ENCODE peak calls at places on chromosomes 13 and 19, in five cellular contexts. R is cardiac muscle cell, J is RWPE1, A is breast epithelium, M is GM13976. K is an unnamed sample.

GRCh38 chr19:4365341-4365740 is 22.0 kb downstream of the MPND start:
- DNase-seq in A (no peak), R (no peak), M (no peak), J (no peak), K (no peak)

GRCh38 chr13:45932611-45933182 is 81.1 kb upstream of the SIAH3 start:
- DNase-seq in M (no peak), R (no peak), A (no peak), J (no peak), K (peak)

GRCh38 chr13:109026266-109026665 is 396.9 kb downstream of the MYO16 start:
- DNase-seq in R (no peak), J (no peak), A (no peak), M (no peak), K (no peak)

GRCh38 chr13:100339411-100339935 is 249.1 kb downstream of the GGACT start:
- DNase-seq in M (no peak), A (no peak), J (no peak), R (no peak), K (no peak)

GRCh38 chr13:70960841-70961443 is 852.7 kb upstream of the KLHL1 start:
- DNase-seq in R (peak), A (no peak), M (peak), J (no peak), K (no peak)

GRCh38 chr19:1045247-1045603 is 5.3 kb downstream of the ABCA7 start:
- DNase-seq in J (no peak), R (no peak), A (no peak), M (peak), K (no peak)

GRCh38 chr13:30266751-30267150 is 40.6 kb downstream of the KATNAL1 start:
- DNase-seq in R (no peak), J (no peak), M (no peak), A (no peak), K (no peak)

GRCh38 chr13:31556376-31556775 is 182.9 kb upstream of the RXFP2 start:
- DNase-seq in M (no peak), R (no peak), J (no peak), A (no peak), K (no peak)

GRCh38 chr19:15304140-15304705 is 28.1 kb downstream of the BRD4 start:
- DNase-seq in R (no peak), A (no peak), M (no peak), J (no peak), K (no peak)

GRCh38 chr19:55406869-55407624 is 541 bp downstream of the UBE2S start:
- DNase-seq in M (peak), R (peak), J (peak), A (no peak), K (no peak)

GRCh38 chr19:36136975-36137686 is 2.7 kb upstream of the CAPNS1 start:
- DNase-seq in M (peak), A (peak), J (peak), R (peak), K (no peak)

GRCh38 chr13:33744589-33745369 is 73.2 kb upstream of the RFC3 start:
- DNase-seq in J (no peak), A (peak), M (no peak), R (peak), K (no peak)

GRCh38 chr13:110388141-110388943 is 81.3 kb downstream of the COL4A2 start:
- DNase-seq in J (no peak), R (peak), A (peak), M (no peak), K (no peak)

GRCh38 chr19:1074512-1075283 is 7.7 kb downstream of the ARHGAP45 start:
- DNase-seq in J (peak), M (peak), A (peak), R (no peak), K (peak)

GRCh38 chr13:112346173-112346898 is 29.8 kb upstream of the SPACA7 start:
- DNase-seq in M (no peak), J (no peak), R (no peak), A (no peak), K (no peak)

GRCh38 chr13:102289606-102290005 is 112.2 kb downstream of the FGF14 start:
- DNase-seq in M (no peak), R (no peak), A (no peak), J (peak), K (no peak)

GRCh38 chr13:92886535-92887098 is 340.0 kb upstream of the GPC6 start:
- DNase-seq in J (no peak), M (no peak), A (no peak), R (no peak), K (no peak)

GRCh38 chr13:59326717-59327116 is 837.0 kb downstream of the DIAPH3 start:
- DNase-seq in M (no peak), A (no peak), J (no peak), R (no peak), K (no peak)
- TF ChIP-seq CTCF in M (no peak), A (no peak), J (no peak), R (no peak), K (no peak)

DNA sequence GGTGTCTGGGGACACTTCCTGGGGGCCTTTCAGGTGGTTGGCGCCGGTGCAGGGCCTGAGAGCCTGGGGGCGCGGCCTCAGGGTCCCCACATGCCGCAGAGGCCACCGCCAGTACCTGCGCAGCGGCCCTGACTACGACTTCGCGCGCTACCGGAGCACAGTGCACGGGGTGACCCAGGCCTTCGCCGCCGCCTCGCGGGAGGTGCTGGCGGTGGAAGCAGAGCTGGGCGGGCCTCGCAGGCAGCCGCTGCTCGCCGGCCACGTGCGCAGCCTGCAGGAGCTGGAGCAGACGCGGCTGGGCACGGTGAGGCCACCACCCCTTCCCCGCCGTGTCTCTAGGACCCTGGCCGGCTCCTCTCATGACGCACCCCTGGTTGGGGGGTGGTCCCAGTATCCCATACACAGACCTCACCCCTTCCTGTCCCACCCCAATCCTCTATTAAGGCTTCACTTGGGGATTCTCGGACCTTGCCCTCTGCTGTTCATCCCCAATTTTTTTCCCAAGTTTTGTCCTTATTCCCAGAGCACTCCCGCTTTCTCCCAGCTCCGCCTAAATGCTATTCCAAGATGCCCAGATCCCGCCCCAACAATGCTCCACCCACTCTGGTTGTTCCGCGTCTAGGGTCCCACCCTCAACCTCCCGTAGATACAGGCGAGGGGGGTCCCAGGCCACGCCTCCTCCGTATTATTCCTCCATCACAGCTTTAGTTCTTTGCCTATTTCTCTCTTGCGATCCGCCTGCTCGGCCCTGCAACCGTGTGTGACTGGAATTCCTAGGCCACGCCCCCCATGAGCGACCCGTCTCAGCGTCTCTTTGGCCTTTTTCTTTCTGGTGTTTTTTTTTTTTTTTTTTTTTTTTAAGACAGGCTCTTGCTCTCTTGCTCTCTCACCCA is 1.0 kb downstream of the REX1BD start:
- DNase-seq in R (peak), A (peak), J (peak), M (peak), K (no peak)
- TF ChIP-seq CTCF in R (peak), A (no peak), J (no peak), M (peak), K (peak)

GRCh38 chr19:6126335-6126974 is 9.0 kb upstream of the ACSBG2 start:
- DNase-seq in A (no peak), M (peak), R (peak), J (peak), K (no peak)
- TF ChIP-seq CTCF in A (no peak), M (peak), R (peak), J (no peak), K (no peak)

GRCh38 chr13:37806666-37807065 is 62.9 kb downstream of the TRPC4 start:
- DNase-seq in A (no peak), R (no peak), J (no peak), M (no peak), K (no peak)
- TF ChIP-seq CTCF in A (no peak), R (no peak), J (no peak), M (no peak), K (no peak)

GRCh38 chr13:24313449-24313848 is 4.1 kb downstream of the C1QTNF9 start:
- DNase-seq in J (no peak), R (peak), M (no peak), A (no peak), K (no peak)
- TF ChIP-seq CTCF in J (no peak), R (peak), M (no peak), A (no peak), K (peak)

GRCh38 chr19:50349277-50350057 is 16.0 kb downstream of the NAPSA start:
- DNase-seq in J (no peak), M (no peak), R (no peak), A (no peak), K (no peak)
- TF ChIP-seq CTCF in J (no peak), M (no peak), R (no peak), A (no peak), K (no peak)

K was measured in tibial nerve.